ENCODE peak calls at places on chromosomes 7 and 10, in eight cellular contexts. One of them, this sample, is unnamed.

GRCh38 chr10:79250259-79250658 is 97.0 kb upstream of the PPIF start:
- DNase-seq in psoas muscle: no peak
- DNase-seq in cardiac muscle cell: no peak
- DNase-seq in fibroblast of lung: no peak
- DNase-seq in neural progenitor cell: no peak
- DNase-seq in brain microvascular endothelial cell: no peak
- DNase-seq in PC-9: no peak
- DNase-seq in astrocyte: no peak
- DNase-seq in this sample: no peak

GRCh38 chr10:130371156-130371555 is 235.0 kb downstream of the GLRX3 start:
- DNase-seq in brain microvascular endothelial cell: no peak
- DNase-seq in fibroblast of lung: no peak
- DNase-seq in neural progenitor cell: no peak
- DNase-seq in astrocyte: no peak
- DNase-seq in psoas muscle: no peak
- DNase-seq in cardiac muscle cell: no peak
- DNase-seq in PC-9: no peak
- DNase-seq in this sample: no peak

GRCh38 chr10:75987610-75988009 is 556.2 kb downstream of the LRMDA start:
- DNase-seq in PC-9: no peak
- DNase-seq in neural progenitor cell: no peak
- DNase-seq in brain microvascular endothelial cell: peak; percentile 9
- DNase-seq in cardiac muscle cell: no peak
- DNase-seq in psoas muscle: no peak
- DNase-seq in fibroblast of lung: peak; percentile 49
- DNase-seq in astrocyte: peak; percentile 44
- DNase-seq in this sample: peak; percentile 2

GRCh38 chr7:73823873-73824597 is 6.8 kb upstream of the CLDN4 start:
- DNase-seq in brain microvascular endothelial cell: no peak
- DNase-seq in cardiac muscle cell: no peak
- DNase-seq in psoas muscle: no peak
- DNase-seq in PC-9: no peak
- DNase-seq in astrocyte: no peak
- DNase-seq in fibroblast of lung: no peak
- DNase-seq in neural progenitor cell: no peak
- DNase-seq in this sample: no peak

GRCh38 chr10:133227256-133227655 is 2.8 kb upstream of the UTF1 start:
- DNase-seq in cardiac muscle cell: no peak
- DNase-seq in brain microvascular endothelial cell: no peak
- DNase-seq in psoas muscle: no peak
- DNase-seq in astrocyte: no peak
- DNase-seq in PC-9: no peak
- DNase-seq in neural progenitor cell: no peak
- DNase-seq in fibroblast of lung: no peak
- DNase-seq in this sample: no peak

GRCh38 chr7:91135300-91135699 is 128.9 kb upstream of the FZD1 start:
- DNase-seq in cardiac muscle cell: no peak
- DNase-seq in psoas muscle: no peak
- DNase-seq in neural progenitor cell: peak; percentile 36
- DNase-seq in astrocyte: no peak
- DNase-seq in brain microvascular endothelial cell: no peak
- DNase-seq in fibroblast of lung: no peak
- DNase-seq in PC-9: no peak
- DNase-seq in this sample: no peak

GRCh38 chr10:132725202-132725601 is 60.7 kb downstream of the NKX6-2 start:
- DNase-seq in psoas muscle: no peak
- DNase-seq in fibroblast of lung: no peak
- DNase-seq in cardiac muscle cell: no peak
- DNase-seq in astrocyte: no peak
- DNase-seq in neural progenitor cell: no peak
- DNase-seq in PC-9: no peak
- DNase-seq in brain microvascular endothelial cell: no peak
- DNase-seq in this sample: no peak

GRCh38 chr10:55280696-55281095 is 479.7 kb upstream of the PCDH15 start:
- DNase-seq in PC-9: no peak
- DNase-seq in brain microvascular endothelial cell: no peak
- DNase-seq in cardiac muscle cell: no peak
- DNase-seq in neural progenitor cell: no peak
- DNase-seq in astrocyte: no peak
- DNase-seq in psoas muscle: no peak
- DNase-seq in fibroblast of lung: no peak
- DNase-seq in this sample: no peak

GRCh38 chr10:14062528-14063260 is 268.0 kb downstream of the FRMD4A start:
- DNase-seq in PC-9: no peak
- DNase-seq in astrocyte: peak; percentile 88
- DNase-seq in fibroblast of lung: peak; percentile 91
- DNase-seq in neural progenitor cell: no peak
- DNase-seq in cardiac muscle cell: no peak
- DNase-seq in psoas muscle: no peak
- DNase-seq in brain microvascular endothelial cell: no peak
- DNase-seq in this sample: no peak

GRCh38 chr7:7786595-7786994 is 68.2 kb upstream of the RPA3 start:
- DNase-seq in PC-9: no peak
- DNase-seq in cardiac muscle cell: no peak
- DNase-seq in fibroblast of lung: no peak
- DNase-seq in astrocyte: no peak
- DNase-seq in psoas muscle: no peak
- DNase-seq in brain microvascular endothelial cell: no peak
- DNase-seq in neural progenitor cell: no peak
- DNase-seq in this sample: no peak

GRCh38 chr10:49526624-49527023 is 12.3 kb downstream of the ERCC6 start:
- DNase-seq in psoas muscle: no peak
- DNase-seq in fibroblast of lung: no peak
- DNase-seq in cardiac muscle cell: no peak
- DNase-seq in neural progenitor cell: no peak
- DNase-seq in brain microvascular endothelial cell: no peak
- DNase-seq in astrocyte: no peak
- DNase-seq in PC-9: no peak
- DNase-seq in this sample: peak; percentile 54

GRCh38 chr10:5242585-5242984 is 45.9 kb downstream of the AKR1C4 start:
- DNase-seq in fibroblast of lung: no peak
- DNase-seq in cardiac muscle cell: no peak
- DNase-seq in astrocyte: no peak
- DNase-seq in brain microvascular endothelial cell: no peak
- DNase-seq in neural progenitor cell: no peak
- DNase-seq in PC-9: no peak
- DNase-seq in psoas muscle: no peak
- DNase-seq in this sample: no peak

GRCh38 chr7:20786049-20786412 is 655 bp downstream of the SP8 start:
- DNase-seq in fibroblast of lung: no peak
- DNase-seq in PC-9: no peak
- DNase-seq in psoas muscle: no peak
- DNase-seq in cardiac muscle cell: no peak
- DNase-seq in astrocyte: no peak
- DNase-seq in neural progenitor cell: no peak
- DNase-seq in brain microvascular endothelial cell: no peak
- DNase-seq in this sample: no peak

GRCh38 chr10:132749428-132749780 is 36.5 kb downstream of the NKX6-2 start:
- DNase-seq in astrocyte: no peak
- DNase-seq in brain microvascular endothelial cell: no peak
- DNase-seq in psoas muscle: no peak
- DNase-seq in neural progenitor cell: no peak
- DNase-seq in cardiac muscle cell: no peak
- DNase-seq in fibroblast of lung: no peak
- DNase-seq in PC-9: no peak
- DNase-seq in this sample: no peak

DNA sequence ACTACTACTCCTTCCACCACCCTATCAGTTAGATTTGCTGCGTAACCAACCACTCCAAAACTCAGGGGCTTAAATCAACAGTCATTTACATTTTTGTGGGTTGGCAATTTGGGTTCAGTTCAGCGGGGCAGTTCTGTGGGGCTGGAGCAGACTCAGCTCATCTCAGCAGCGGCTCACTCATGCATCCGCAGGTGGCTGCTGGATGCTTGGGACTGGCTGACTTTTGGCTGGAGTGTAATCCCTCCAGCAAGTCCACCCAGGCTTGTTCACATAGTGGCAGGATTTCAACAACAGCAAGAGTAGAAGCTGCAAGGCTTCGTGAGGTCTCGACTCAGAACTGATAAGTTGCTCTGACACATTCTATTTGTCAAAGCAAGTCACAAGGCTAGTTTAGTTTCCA is 79.2 kb downstream of the NEUROD6 start:
- DNase-seq in astrocyte: no peak
- DNase-seq in psoas muscle: no peak
- DNase-seq in fibroblast of lung: peak; percentile 2
- DNase-seq in brain microvascular endothelial cell: no peak
- DNase-seq in neural progenitor cell: peak; percentile 49
- DNase-seq in cardiac muscle cell: peak; percentile 5
- DNase-seq in PC-9: no peak
- DNase-seq in this sample: no peak
- H3K4me3 ChIP-seq in astrocyte: no peak overlapping the region
- H3K4me3 ChIP-seq in psoas muscle: no peak overlapping the region
- H3K4me3 ChIP-seq in fibroblast of lung: no peak overlapping the region
- H3K4me3 ChIP-seq in brain microvascular endothelial cell: no peak overlapping the region
- H3K4me3 ChIP-seq in neural progenitor cell: no peak overlapping the region
- H3K4me3 ChIP-seq in cardiac muscle cell: no peak overlapping the region
- H3K4me3 ChIP-seq in PC-9: no peak overlapping the region
- H3K4me3 ChIP-seq in this sample: no peak overlapping the region

DNA sequence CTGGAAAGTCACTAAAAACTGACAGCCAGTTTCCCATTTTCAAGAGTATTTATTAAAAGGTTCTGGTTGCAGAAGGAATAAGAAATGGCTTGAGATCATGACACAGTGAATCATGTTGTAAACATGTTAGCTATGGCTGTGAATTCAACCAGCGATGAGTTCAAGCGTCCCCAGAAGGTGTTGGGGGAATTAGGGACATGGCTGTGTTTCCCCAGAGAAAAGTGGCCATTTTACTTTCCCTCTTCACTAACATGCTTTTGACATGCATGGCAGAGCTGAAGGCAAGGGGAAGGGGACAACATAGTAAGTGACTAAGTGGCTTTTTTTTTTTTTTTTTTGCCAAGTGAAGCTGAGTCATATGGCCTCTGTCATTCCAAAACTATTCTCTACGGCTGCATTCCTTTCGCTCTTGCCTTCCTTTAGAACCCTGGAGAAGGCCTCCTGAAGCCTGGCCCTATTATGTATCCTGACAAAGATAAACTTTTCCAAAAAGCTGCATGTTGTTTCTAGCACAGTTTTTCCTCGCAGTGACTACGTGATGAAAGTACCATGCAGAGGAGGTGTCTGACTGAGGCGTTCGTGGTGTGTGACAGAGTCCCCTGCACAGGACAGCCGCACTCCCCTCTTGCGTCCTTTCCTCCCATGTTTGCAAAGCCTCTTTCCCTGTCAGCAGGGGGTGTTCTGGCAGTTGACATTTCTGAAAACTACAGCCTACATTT is 46.9 kb downstream of the EGFR start:
- DNase-seq in psoas muscle: no peak
- DNase-seq in brain microvascular endothelial cell: peak; percentile 87
- DNase-seq in PC-9: peak; percentile 79
- DNase-seq in astrocyte: peak; percentile 90
- DNase-seq in fibroblast of lung: peak; percentile 94
- DNase-seq in neural progenitor cell: peak; percentile 34
- DNase-seq in cardiac muscle cell: peak; percentile 53
- DNase-seq in this sample: no peak
- TF ChIP-seq CTCF in psoas muscle: no peak
- TF ChIP-seq CTCF in brain microvascular endothelial cell: peak; percentile 49
- TF ChIP-seq CTCF in PC-9: peak; percentile 43
- TF ChIP-seq CTCF in astrocyte: no peak
- TF ChIP-seq CTCF in fibroblast of lung: peak; percentile 19
- TF ChIP-seq CTCF in neural progenitor cell: no peak
- TF ChIP-seq CTCF in cardiac muscle cell: peak; percentile 21
- TF ChIP-seq CTCF in this sample: peak; percentile 17

GRCh38 chr7:141074162-141074989 is 512 bp downstream of the TMEM178B start:
- DNase-seq in brain microvascular endothelial cell: no peak
- DNase-seq in PC-9: no peak
- DNase-seq in psoas muscle: peak; percentile 21
- DNase-seq in fibroblast of lung: peak; percentile 8
- DNase-seq in astrocyte: no peak
- DNase-seq in neural progenitor cell: peak; percentile 71
- DNase-seq in cardiac muscle cell: peak; percentile 48
- DNase-seq in this sample: no peak

GRCh38 chr7:141074997-141075396 is 1.1 kb downstream of the TMEM178B start:
- DNase-seq in PC-9: no peak
- DNase-seq in psoas muscle: no peak
- DNase-seq in astrocyte: no peak
- DNase-seq in neural progenitor cell: no peak
- DNase-seq in fibroblast of lung: no peak
- DNase-seq in brain microvascular endothelial cell: no peak
- DNase-seq in cardiac muscle cell: no peak
- DNase-seq in this sample: no peak

GRCh38 chr7:141073641-141074161 is at the start of gene TMEM178B:
- DNase-seq in fibroblast of lung: no peak
- DNase-seq in psoas muscle: peak; percentile 19
- DNase-seq in PC-9: no peak
- DNase-seq in brain microvascular endothelial cell: no peak
- DNase-seq in neural progenitor cell: peak; percentile 63
- DNase-seq in cardiac muscle cell: peak; percentile 3
- DNase-seq in astrocyte: no peak
- DNase-seq in this sample: no peak

GRCh38 chr7:141079223-141079622 is 5.4 kb downstream of the TMEM178B start:
- DNase-seq in PC-9: no peak
- DNase-seq in psoas muscle: no peak
- DNase-seq in fibroblast of lung: no peak
- DNase-seq in brain microvascular endothelial cell: no peak
- DNase-seq in neural progenitor cell: no peak
- DNase-seq in cardiac muscle cell: peak; percentile 36
- DNase-seq in astrocyte: no peak
- DNase-seq in this sample: no peak

DNA sequence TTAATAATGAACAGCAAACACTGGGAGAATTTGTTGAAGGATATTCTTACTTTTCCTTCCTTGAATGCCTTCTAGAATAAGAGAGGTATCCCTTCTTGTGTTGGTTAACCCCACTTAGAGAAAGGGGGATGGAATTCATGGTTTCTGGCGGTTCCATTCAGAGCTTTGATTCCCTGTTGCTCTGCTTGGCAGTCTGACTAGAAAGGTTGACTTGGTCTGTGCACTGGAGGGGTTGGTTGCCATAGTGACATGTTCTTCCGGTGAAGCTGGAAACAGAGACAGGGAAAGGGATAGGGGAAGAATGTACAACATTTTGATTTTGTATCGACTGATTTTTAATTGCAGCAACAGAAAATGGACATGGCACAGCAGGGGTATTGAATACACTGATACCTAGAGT is 2.5 kb downstream of the TMEM178B start:
- DNase-seq in psoas muscle: no peak
- DNase-seq in neural progenitor cell: peak; percentile 79
- DNase-seq in fibroblast of lung: no peak
- DNase-seq in brain microvascular endothelial cell: no peak
- DNase-seq in PC-9: no peak
- DNase-seq in cardiac muscle cell: no peak
- DNase-seq in astrocyte: no peak
- DNase-seq in this sample: no peak
- H3K27me3 ChIP-seq in psoas muscle: no peaks in the 10 kb centered on the region
- H3K27me3 ChIP-seq in neural progenitor cell: peaks cover 47% of the 10 kb centered on the region
- H3K27me3 ChIP-seq in fibroblast of lung: peaks cover 30% of the 10 kb centered on the region
- H3K27me3 ChIP-seq in brain microvascular endothelial cell: peaks cover 38% of the 10 kb centered on the region
- H3K27me3 ChIP-seq in PC-9: peaks cover 32% of the 10 kb centered on the region
- H3K27me3 ChIP-seq in cardiac muscle cell: peaks cover 73% of the 10 kb centered on the region
- H3K27me3 ChIP-seq in astrocyte: peaks cover 26% of the 10 kb centered on the region
- H3K27me3 ChIP-seq in this sample: peaks cover 26% of the 10 kb centered on the region

DNA sequence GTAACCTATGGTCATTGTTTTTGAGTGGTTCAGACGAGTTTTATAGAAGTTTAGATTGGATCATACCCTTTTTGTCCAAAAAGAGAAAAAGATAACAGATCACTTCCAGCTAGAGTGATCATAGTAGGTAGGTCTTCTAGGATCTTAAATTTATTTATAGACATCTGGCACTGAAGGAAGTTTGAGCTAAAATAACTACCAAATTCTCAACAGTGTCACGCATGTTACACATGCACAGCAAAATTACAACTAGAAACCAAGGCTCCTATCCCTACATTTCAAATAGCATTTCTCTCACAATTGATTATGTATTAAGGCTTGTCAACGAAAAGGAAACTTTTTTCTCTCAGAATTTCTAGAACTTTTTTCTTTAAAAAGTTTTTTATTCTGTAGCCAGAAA is 2.3 kb downstream of the CALU start:
- DNase-seq in astrocyte: no peak
- DNase-seq in brain microvascular endothelial cell: no peak
- DNase-seq in fibroblast of lung: no peak
- DNase-seq in cardiac muscle cell: no peak
- DNase-seq in psoas muscle: no peak
- DNase-seq in PC-9: no peak
- DNase-seq in neural progenitor cell: no peak
- DNase-seq in this sample: no peak
- H3K4me3 ChIP-seq in astrocyte: peak overlapping the region; percentile 100
- H3K4me3 ChIP-seq in brain microvascular endothelial cell: peak overlapping the region; percentile 98
- H3K4me3 ChIP-seq in fibroblast of lung: peak overlapping the region; percentile 99
- H3K4me3 ChIP-seq in cardiac muscle cell: no peak overlapping the region
- H3K4me3 ChIP-seq in psoas muscle: peak overlapping the region; percentile 100
- H3K4me3 ChIP-seq in PC-9: peak overlapping the region; percentile 83
- H3K4me3 ChIP-seq in neural progenitor cell: no peak overlapping the region
- H3K4me3 ChIP-seq in this sample: peak overlapping the region; percentile 81

This sample was measured in BJ.